ENCODE peak calls at places on chromosome 13, in four cellular contexts. C is A549, B is GM12878, F is SK-N-SH. S is an unnamed sample.

GRCh38 chr13:77475345-77476084 is 60.0 kb upstream of the SCEL start:
- DNase-seq in C (no peak), B (no peak), F (no peak), S (no peak)

GRCh38 chr13:66547685-66548084 is 682.5 kb downstream of the PCDH9 start:
- DNase-seq in C (no peak), B (no peak), F (no peak), S (no peak)

GRCh38 chr13:26601669-26602068 is 44.2 kb downstream of the WASF3 start:
- DNase-seq in C (no peak), B (peak; percentile 15), F (peak; percentile 53), S (no peak)

GRCh38 chr13:36297600-36298338 is at the start of gene CCDC169:
- DNase-seq in C (peak; percentile 32), B (no peak), F (peak; percentile 73), S (peak; percentile 5)

GRCh38 chr13:71672527-71672926 is 194.5 kb downstream of the DACH1 start:
- DNase-seq in C (no peak), B (no peak), F (peak; percentile 17), S (no peak)

GRCh38 chr13:77737583-77738200 is 40.2 kb downstream of the SLAIN1 start:
- DNase-seq in C (no peak), B (no peak), F (no peak), S (no peak)

GRCh38 chr13:66835040-66835628 is 395.0 kb downstream of the PCDH9 start:
- DNase-seq in C (peak; percentile 7), B (no peak), F (peak; percentile 66), S (peak; percentile 24)

GRCh38 chr13:71395053-71395452 is 472.0 kb downstream of the DACH1 start:
- DNase-seq in C (no peak), B (no peak), F (no peak), S (no peak)

GRCh38 chr13:51118809-51119431 is 7.8 kb upstream of the C13orf42 start:
- DNase-seq in C (no peak), B (no peak), F (no peak), S (no peak)

GRCh38 chr13:89375839-89376238 is 1704.7 kb downstream of the SLITRK5 start:
- DNase-seq in C (no peak), B (no peak), F (no peak), S (no peak)

GRCh38 chr13:26254583-26255102 is 714 bp downstream of the CDK8 start:
- DNase-seq in C (peak; percentile 8), B (no peak), F (peak; percentile 68), S (peak; percentile 44)

GRCh38 chr13:73464758-73465628 is 406.2 kb downstream of the KLF5 start:
- DNase-seq in C (no peak), B (no peak), F (no peak), S (no peak)

GRCh38 chr13:76812971-76813691 is 73.1 kb downstream of the KCTD12 start:
- DNase-seq in C (no peak), B (no peak), F (no peak), S (no peak)

GRCh38 chr13:39317284-39317683 is 279.0 kb downstream of the NHLRC3 start:
- DNase-seq in C (no peak), B (no peak), F (no peak), S (no peak)

GRCh38 chr13:46170687-46171086 is 11.3 kb downstream of the LCP1 start:
- DNase-seq in C (no peak), B (no peak), F (no peak), S (peak; percentile 10)

GRCh38 chr13:73708393-73708985 is 425.7 kb downstream of the KLF12 start:
- DNase-seq in C (peak; percentile 33), B (no peak), F (peak; percentile 54), S (peak; percentile 59)

GRCh38 chr13:63625869-63626268 is 2210.2 kb upstream of the PCDH20 start:
- DNase-seq in C (no peak), B (no peak), F (no peak), S (no peak)

GRCh38 chr13:45662122-45662521 is 40.0 kb upstream of the CBY2 start:
- DNase-seq in C (no peak), B (no peak), F (no peak), S (no peak)

GRCh38 chr13:36193151-36193855 is 21.1 kb downstream of the SOHLH2 start:
- DNase-seq in C (no peak), B (no peak), F (no peak), S (no peak)

GRCh38 chr13:44283598-44283997 is 90.0 kb upstream of the SERP2 start:
- DNase-seq in C (no peak), B (no peak), F (no peak), S (no peak)

GRCh38 chr13:40758811-40759210 is 12.2 kb downstream of the MRPS31 start:
- DNase-seq in C (no peak), B (no peak), F (no peak), S (no peak)

GRCh38 chr13:96527497-96527896 is 437.6 kb downstream of the HS6ST3 start:
- DNase-seq in C (no peak), B (no peak), F (no peak), S (no peak)

GRCh38 chr13:106865706-106866288 is 297.9 kb upstream of the ARGLU1 start:
- DNase-seq in C (no peak), B (no peak), F (no peak), S (no peak)

GRCh38 chr13:21948781-21949474 is 278.1 kb downstream of the FGF9 start:
- DNase-seq in C (no peak), B (no peak), F (no peak), S (no peak)

GRCh38 chr13:111903143-111903542 is 163.8 kb upstream of the SOX1 start:
- DNase-seq in C (no peak), B (no peak), F (no peak), S (no peak)

GRCh38 chr13:112674412-112675383 is 15.1 kb upstream of the ATP11A start:
- DNase-seq in C (no peak), B (no peak), F (no peak), S (no peak)

GRCh38 chr13:25762795-25763377 is 288.9 kb downstream of the SHISA2 start:
- DNase-seq in C (no peak), B (no peak), F (no peak), S (no peak)

GRCh38 chr13:112877976-112878955 is 90.7 kb upstream of the MCF2L start:
- DNase-seq in C (no peak), B (no peak), F (no peak), S (no peak)

GRCh38 chr13:49400755-49401659 is 42.9 kb downstream of the CAB39L start:
- DNase-seq in C (no peak), B (no peak), F (peak; percentile 5), S (no peak)
- TF ChIP-seq PBX3 in C (no peak), B (no peak), F (no peak), S (no peak)

GRCh38 chr13:27827646-27828045 is 35.4 kb downstream of the GSX1 start:
- DNase-seq in C (no peak), B (no peak), F (no peak), S (no peak)

GRCh38 chr13:27826379-27827353 is 34.4 kb downstream of the GSX1 start:
- DNase-seq in C (peak; percentile 66), B (peak; percentile 12), F (peak; percentile 82), S (peak; percentile 66)

GRCh38 chr13:27822873-27823311 is 30.6 kb downstream of the GSX1 start:
- DNase-seq in C (no peak), B (no peak), F (no peak), S (no peak)

GRCh38 chr13:27824121-27824520 is 31.8 kb downstream of the GSX1 start:
- DNase-seq in C (no peak), B (no peak), F (no peak), S (no peak)

DNA sequence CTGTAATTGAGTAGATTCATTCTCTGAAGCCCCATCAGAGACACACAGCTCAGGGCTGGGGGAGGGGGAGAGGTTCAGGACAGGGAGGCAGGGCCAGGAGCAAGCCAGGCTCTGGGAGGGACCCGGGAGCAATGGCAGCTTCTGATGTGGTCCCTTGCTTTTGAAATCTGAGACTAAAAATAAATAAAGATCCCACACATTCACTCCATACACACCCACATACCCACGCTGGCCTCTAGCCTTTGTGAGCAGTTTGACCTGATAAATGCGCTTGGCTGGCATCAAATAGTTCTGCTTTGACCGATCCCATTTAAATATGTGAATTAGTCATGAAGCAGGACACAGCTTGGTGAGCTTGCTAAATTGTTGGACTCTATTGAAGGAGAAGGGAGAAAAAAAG is 32.9 kb downstream of the GSX1 start:
- DNase-seq in C (no peak), B (no peak), F (no peak), S (no peak)
- TF ChIP-seq RAD21 in C (no peak), B (no peak), F (no peak), S (no peak)

DNA sequence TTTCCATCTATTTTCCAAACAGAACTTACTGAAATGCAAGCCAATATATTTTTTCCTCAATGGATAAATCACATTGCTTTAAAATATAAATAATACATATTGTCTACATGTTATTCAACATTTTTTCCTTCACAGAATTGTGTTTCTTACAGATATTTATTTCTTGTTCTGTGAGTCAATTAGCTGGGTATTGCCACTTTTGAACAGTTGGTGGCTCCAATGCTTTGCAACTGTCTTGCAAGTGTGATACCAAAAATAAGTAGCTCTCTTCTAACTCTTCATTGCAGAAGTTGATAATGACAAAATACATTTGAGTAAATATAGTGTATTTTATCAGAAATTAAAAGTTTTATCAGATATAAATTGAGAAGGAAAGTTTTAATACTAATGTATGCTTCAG is 17.1 kb upstream of the GPC5 start:
- DNase-seq in C (no peak), B (no peak), F (peak; percentile 14), S (no peak)
- TF ChIP-seq PBX3 in C (no peak), B (no peak), F (no peak), S (no peak)

DNA sequence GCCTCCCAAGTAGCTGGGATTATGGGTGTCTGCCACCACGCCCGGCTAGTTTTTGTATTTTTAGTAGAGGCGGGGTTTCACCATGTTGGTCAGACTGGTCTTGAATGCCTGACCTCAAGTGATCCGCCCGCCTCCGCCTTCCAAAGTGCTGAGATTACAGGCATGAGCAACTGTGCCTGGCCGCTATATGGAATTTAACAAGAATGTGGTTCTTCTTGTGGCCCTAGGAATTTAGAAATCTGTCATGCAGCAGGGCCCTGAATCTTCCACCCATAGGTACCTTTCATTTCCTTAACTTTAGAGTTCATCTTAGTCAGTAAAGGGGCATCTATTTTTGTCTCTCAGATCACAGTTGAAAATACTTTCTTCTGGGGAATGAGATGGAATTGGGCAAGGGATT is 25.6 kb upstream of the NDFIP2 start:
- DNase-seq in C (no peak), B (no peak), F (no peak), S (no peak)
- TF ChIP-seq RAD21 in C (no peak), B (no peak), F (no peak), S (no peak)

GRCh38 chr13:100532836-100533435 is 55.7 kb downstream of the GGACT start:
- DNase-seq in C (no peak), B (no peak), F (no peak), S (no peak)

GRCh38 chr13:100528820-100529219 is 59.8 kb downstream of the GGACT start:
- DNase-seq in C (no peak), B (no peak), F (no peak), S (no peak)

GRCh38 chr13:100532090-100532766 is 56.4 kb downstream of the GGACT start:
- DNase-seq in C (no peak), B (no peak), F (no peak), S (no peak)

GRCh38 chr13:100529666-100530065 is 58.9 kb downstream of the GGACT start:
- DNase-seq in C (no peak), B (no peak), F (no peak), S (no peak)

DNA sequence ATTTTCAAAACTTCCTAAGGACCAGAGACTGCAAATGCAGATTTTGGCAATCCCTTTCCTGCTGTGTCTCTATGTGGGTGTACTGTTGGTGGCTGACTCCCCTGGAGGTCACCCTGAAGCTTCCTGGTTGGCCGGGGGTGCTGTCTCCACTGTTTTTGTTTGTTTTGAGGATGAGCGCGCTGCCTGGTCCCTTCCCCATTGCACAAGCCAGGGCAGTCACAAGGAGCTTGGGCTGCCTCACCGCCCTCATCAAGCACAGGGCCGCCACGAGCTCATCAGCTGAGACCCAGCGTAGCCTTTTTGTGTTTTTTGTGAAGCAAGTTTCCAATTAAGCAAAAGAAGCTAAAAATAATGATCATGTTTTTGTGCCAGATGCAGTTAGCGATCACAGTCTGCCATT is 57.9 kb downstream of the GGACT start:
- DNase-seq in C (no peak), B (no peak), F (no peak), S (peak; percentile 19)
- TF ChIP-seq PBX3 in C (no peak), B (no peak), F (no peak), S (no peak)